ENCODE peak calls at places on chromosomes 7 and 10, in seven cellular contexts. J, W, L, K, F, D and V are unnamed samples.

GRCh38 chr10:120251821-120252220 is 205.2 kb upstream of the PLPP4 start:
- DNase-seq in K (no peak), J (no peak), F (no peak), W (no peak), L (no peak), D (no peak), V (peak; percentile 43)

GRCh38 chr7:25180946-25181345 is 47.3 kb downstream of the NPVF start:
- DNase-seq in L (no peak), F (no peak), J (no peak), K (no peak), D (no peak), W (no peak), V (no peak)

GRCh38 chr7:134710854-134711624 is 64.4 kb downstream of the BPGM start:
- DNase-seq in J (peak; percentile 33), W (peak; percentile 22), D (no peak), K (no peak), L (no peak), F (no peak), V (no peak)

GRCh38 chr10:45418859-45419672 is 45.0 kb downstream of the ALOX5 start:
- DNase-seq in L (peak; percentile 73), J (no peak), F (peak; percentile 62), K (peak; percentile 54), D (peak; percentile 62), W (peak; percentile 63), V (peak; percentile 80)

GRCh38 chr10:77428776-77429395 is 208.7 kb downstream of the KCNMA1 start:
- DNase-seq in D (no peak), F (no peak), W (peak; percentile 64), L (no peak), J (peak; percentile 32), K (peak; percentile 30), V (peak; percentile 55)

GRCh38 chr10:95552680-95553342 is 8.4 kb downstream of the SORBS1 start:
- DNase-seq in W (no peak), F (no peak), L (no peak), D (no peak), J (peak; percentile 27), K (no peak), V (no peak)

GRCh38 chr7:74207586-74207985 is 2.2 kb upstream of the LAT2 start:
- DNase-seq in K (no peak), F (no peak), D (peak; percentile 14), L (no peak), J (no peak), W (no peak), V (no peak)

GRCh38 chr7:106573738-106574137 is 87.2 kb downstream of the CCDC71L start:
- DNase-seq in J (no peak), W (no peak), F (no peak), L (no peak), K (no peak), D (no peak), V (no peak)

GRCh38 chr7:24916463-24917040 is 63.4 kb downstream of the OSBPL3 start:
- DNase-seq in L (no peak), W (no peak), D (no peak), F (no peak), K (no peak), J (no peak), V (no peak)

GRCh38 chr10:83538047-83538446 is 601.3 kb upstream of the GHITM start:
- DNase-seq in W (peak; percentile 39), K (no peak), L (no peak), J (no peak), D (no peak), F (no peak), V (no peak)

GRCh38 chr7:50146692-50147091 is 53.6 kb upstream of the ZPBP start:
- DNase-seq in W (peak; percentile 24), J (no peak), L (no peak), K (no peak), F (peak; percentile 32), D (no peak), V (no peak)

GRCh38 chr7:97772034-97772891 is 40.4 kb downstream of the TAC1 start:
- DNase-seq in K (peak; percentile 33), D (no peak), J (no peak), W (no peak), L (no peak), F (no peak), V (no peak)

GRCh38 chr10:14302035-14302434 is 28.7 kb downstream of the FRMD4A start:
- DNase-seq in K (no peak), W (no peak), D (no peak), L (no peak), J (peak; percentile 39), F (no peak), V (no peak)

GRCh38 chr7:30285531-30286284 is 1.3 kb downstream of the ZNRF2 start:
- DNase-seq in L (peak; percentile 33), F (peak; percentile 80), K (peak; percentile 58), W (peak; percentile 24), D (peak; percentile 63), J (peak; percentile 66), V (peak; percentile 52)

GRCh38 chr10:32445740-32446615 is at the start of gene CCDC7:
- DNase-seq in W (peak; percentile 71), J (peak; percentile 66), L (peak; percentile 89), D (peak; percentile 83), F (peak; percentile 89), K (peak; percentile 90), V (peak; percentile 87)

GRCh38 chr7:33836797-33837355 is 68.5 kb upstream of the BMPER start:
- DNase-seq in D (no peak), J (peak; percentile 19), L (no peak), W (peak; percentile 49), F (peak; percentile 15), K (no peak), V (no peak)

GRCh38 chr7:155807805-155808550 is 4.3 kb downstream of the SHH start:
- DNase-seq in W (no peak), K (peak; percentile 78), J (no peak), F (no peak), D (no peak), L (no peak), V (peak; percentile 24)

GRCh38 chr7:100493476-100494264 is 9.9 kb downstream of the NYAP1 start:
- DNase-seq in J (no peak), L (peak; percentile 40), W (no peak), K (no peak), D (peak; percentile 44), F (peak; percentile 65), V (peak; percentile 90)

GRCh38 chr10:96306516-96306915 is 2.3 kb downstream of the DNTT start:
- DNase-seq in K (no peak), J (no peak), L (peak; percentile 55), D (peak; percentile 32), W (peak; percentile 8), F (peak; percentile 81), V (peak; percentile 76)

GRCh38 chr7:9889557-9889956 is 1084.1 kb upstream of the PHF14 start:
- DNase-seq in L (no peak), F (peak; percentile 12), D (no peak), J (no peak), K (no peak), W (no peak), V (peak; percentile 72)

GRCh38 chr10:132551808-132552130 is 14.2 kb downstream of the INPP5A start:
- DNase-seq in L (no peak), D (no peak), W (no peak), J (no peak), K (no peak), F (no peak), V (no peak)

GRCh38 chr10:11898372-11899066 is 75.4 kb downstream of the PROSER2 start:
- DNase-seq in D (no peak), W (peak; percentile 37), K (peak; percentile 29), F (no peak), J (peak; percentile 85), L (no peak), V (no peak)

GRCh38 chr10:80599424-80599847 is 61.7 kb downstream of the SH2D4B start:
- DNase-seq in L (peak; percentile 47), F (peak; percentile 42), W (peak; percentile 50), D (no peak), K (peak; percentile 19), J (peak; percentile 35), V (peak; percentile 89)

GRCh38 chr7:30546596-30546995 is 42.0 kb upstream of the GGCT start:
- DNase-seq in D (no peak), F (no peak), J (no peak), W (no peak), K (no peak), L (no peak), V (no peak)

GRCh38 chr10:52379287-52379686 is 65.2 kb downstream of the DKK1 start:
- DNase-seq in L (no peak), J (no peak), F (no peak), D (no peak), K (no peak), W (no peak), V (no peak)

GRCh38 chr7:51316666-51317581 is at the start of gene COBL:
- DNase-seq in D (no peak), F (peak; percentile 82), L (peak; percentile 36), K (peak; percentile 65), W (no peak), J (no peak), V (peak; percentile 84)

GRCh38 chr10:131943021-131943814 is 38.5 kb downstream of the BNIP3 start:
- DNase-seq in W (peak; percentile 23), J (peak; percentile 22), D (no peak), F (no peak), L (no peak), K (no peak), V (peak; percentile 60)

GRCh38 chr7:150365673-150366398 is 2.8 kb upstream of the REPIN1 start:
- DNase-seq in K (no peak), W (no peak), L (no peak), D (no peak), J (no peak), F (peak; percentile 52), V (no peak)

GRCh38 chr7:123871998-123872867 is 27.3 kb downstream of the HYAL4 start:
- DNase-seq in J (peak; percentile 53), L (peak; percentile 14), W (peak; percentile 62), F (peak; percentile 57), D (no peak), K (peak; percentile 53), V (no peak)

GRCh38 chr10:107686095-107686494 is 521.6 kb upstream of the SORCS1 start:
- DNase-seq in D (no peak), K (peak; percentile 57), J (no peak), W (no peak), F (peak; percentile 3), L (no peak), V (peak; percentile 55)

GRCh38 chr7:138887872-138888656 is 90.1 kb upstream of the ATP6V0A4 start:
- DNase-seq in J (no peak), W (no peak), F (no peak), D (no peak), L (no peak), K (no peak), V (no peak)

GRCh38 chr7:831596-832291 is 532 bp upstream of the SUN1 start:
- DNase-seq in D (no peak), W (no peak), K (no peak), J (peak; percentile 93), F (peak; percentile 72), L (no peak), V (no peak)

GRCh38 chr7:13778967-13779366 is 210.5 kb downstream of the ETV1 start:
- DNase-seq in J (peak; percentile 78), L (no peak), K (no peak), D (no peak), F (no peak), W (no peak), V (peak; percentile 75)

GRCh38 chr10:60894816-60895215 is 49.2 kb downstream of the RHOBTB1 start:
- DNase-seq in W (no peak), L (no peak), J (no peak), K (no peak), F (no peak), D (no peak), V (no peak)

GRCh38 chr10:89301721-89302445 is at the start of gene IFIT2:
- DNase-seq in L (no peak), F (peak; percentile 72), J (peak; percentile 70), D (no peak), K (peak; percentile 59), W (peak; percentile 13), V (no peak)

GRCh38 chr10:11856678-11857077 is 33.5 kb downstream of the PROSER2 start:
- DNase-seq in D (no peak), L (no peak), J (no peak), W (no peak), F (no peak), K (peak; percentile 16), V (no peak)

GRCh38 chr10:116164291-116164690 is 108.7 kb downstream of the GFRA1 start:
- DNase-seq in J (no peak), W (no peak), K (no peak), L (no peak), F (no peak), D (no peak), V (no peak)

GRCh38 chr10:129968937-129969527 is 5.0 kb upstream of the EBF3 start:
- DNase-seq in L (peak; percentile 71), J (no peak), D (no peak), F (no peak), K (peak; percentile 60), W (peak; percentile 84), V (no peak)